ENCODE peak calls at places on chromosome 18, in four cellular contexts. Z is WERI-Rb-1; Y is activated CD4-positive, alpha-beta T cell treated with anti-CD3 and anti-CD28 coated beads for 48 hours; E is effector CD8-positive, alpha-beta T cell. W is an unnamed sample.

GRCh38 chr18:26435415-26436095 is 112.8 kb downstream of the KCTD1 start:
- DNase-seq in Z (no peak), E (no peak), Y (no peak), W (no peak)

GRCh38 chr18:59517446-59518171 is 158.5 kb upstream of the LMAN1 start:
- DNase-seq in Y (no peak), Z (no peak), E (no peak), W (no peak)

GRCh38 chr18:9160014-9160413 is 23.4 kb downstream of the ANKRD12 start:
- DNase-seq in Y (no peak), Z (peak), E (no peak), W (no peak)

GRCh38 chr18:57951999-57952774 is 91.8 kb upstream of the NEDD4L start:
- DNase-seq in Z (no peak), E (no peak), Y (no peak), W (no peak)

GRCh38 chr18:32019251-32019943 is 772 bp downstream of the RNF125 start:
- DNase-seq in E (peak), Y (peak), Z (peak), W (peak)

GRCh38 chr18:9577361-9577760 is 37.0 kb downstream of the PPP4R1 start:
- DNase-seq in E (no peak), Y (no peak), Z (no peak), W (no peak)

GRCh38 chr18:24632158-24632988 is 171.9 kb downstream of the HRH4 start:
- DNase-seq in E (no peak), Y (no peak), Z (peak), W (no peak)

GRCh38 chr18:63890950-63891304 is 3.4 kb downstream of the SERPINB2 start:
- DNase-seq in Z (no peak), E (no peak), Y (no peak), W (no peak)

GRCh38 chr18:35215026-35215425 is 25.8 kb upstream of the ZNF397 start:
- DNase-seq in E (no peak), Z (no peak), Y (no peak), W (no peak)

GRCh38 chr18:10715791-10716190 is 190.0 kb downstream of the NAPG start:
- DNase-seq in Y (no peak), Z (no peak), E (no peak), W (no peak)

GRCh38 chr18:39313992-39314391 is 1748.4 kb upstream of the CELF4 start:
- DNase-seq in E (no peak), Z (no peak), Y (no peak), W (no peak)

GRCh38 chr18:11246883-11247282 is 97.5 kb upstream of the PIEZO2 start:
- DNase-seq in E (no peak), Y (no peak), Z (no peak), W (no peak)

GRCh38 chr18:23114171-23114881 is 21.0 kb upstream of the CABLES1 start:
- DNase-seq in Y (no peak), Z (no peak), E (no peak), W (no peak)

GRCh38 chr18:63492851-63493250 is 16.1 kb downstream of the SERPINB5 start:
- DNase-seq in Y (no peak), Z (no peak), E (no peak), W (no peak)

GRCh38 chr18:56662502-56662901 is 11.3 kb downstream of the WDR7 start:
- DNase-seq in Y (no peak), Z (no peak), E (no peak), W (no peak)

GRCh38 chr18:48099481-48100167 is 169.2 kb upstream of the SMAD2 start:
- DNase-seq in Z (no peak), E (no peak), Y (no peak), W (no peak)

GRCh38 chr18:64379662-64380061 is 230.8 kb upstream of the LINC00305 start:
- DNase-seq in Y (no peak), Z (no peak), E (no peak), W (no peak)

GRCh38 chr18:55534547-55534946 is 53.4 kb downstream of the TCF4 start:
- DNase-seq in E (no peak), Y (no peak), Z (no peak), W (no peak)

GRCh38 chr18:57925706-57926105 is 118.3 kb upstream of the NEDD4L start:
- DNase-seq in E (no peak), Z (no peak), Y (no peak), W (no peak)

GRCh38 chr18:2655954-2656236 is 369 bp downstream of the SMCHD1 start:
- DNase-seq in E (no peak), Z (no peak), Y (no peak), W (no peak)

W was measured in activated naive CD8-positive, alpha-beta T cell treated with anti-CD3 and anti-CD28 coated beads for 36 hours.